ENCODE peak calls at places on chromosome 16, in five cellular contexts. F is Peyer's patch, I is A549, E is transverse colon, L is breast epithelium. Y is an unnamed sample.

GRCh38 chr16:54460254-54460860 is 173.8 kb upstream of the IRX3 start:
- DNase-seq in F (no peak), I (no peak), E (no peak), L (no peak), Y (no peak)

GRCh38 chr16:84832488-84833141 is 12.8 kb downstream of the CRISPLD2 start:
- DNase-seq in F (peak; percentile 84), I (no peak), E (peak; percentile 78), L (peak; percentile 81), Y (peak; percentile 75)

GRCh38 chr16:11263737-11264136 is 5.4 kb downstream of the TNP2 start:
- DNase-seq in F (no peak), I (no peak), E (no peak), L (no peak), Y (no peak)

GRCh38 chr16:72172105-72173034 is at the start of gene PMFBP1:
- DNase-seq in F (peak; percentile 64), I (peak; percentile 3), E (peak; percentile 18), L (peak; percentile 18), Y (peak; percentile 50)

GRCh38 chr16:11190585-11191565 is 65.1 kb downstream of the SOCS1 start:
- DNase-seq in F (no peak), I (no peak), E (no peak), L (no peak), Y (no peak)

GRCh38 chr16:50025544-50025931 is 513 bp downstream of the CNEP1R1 start:
- DNase-seq in F (peak; percentile 48), I (peak; percentile 25), E (peak; percentile 20), L (no peak), Y (peak; percentile 34)

GRCh38 chr16:48081656-48082055 is 74.1 kb downstream of the ABCC12 start:
- DNase-seq in F (no peak), I (peak; percentile 44), E (no peak), L (no peak), Y (no peak)

GRCh38 chr16:83581082-83581481 is 226.7 kb upstream of the HSBP1 start:
- DNase-seq in F (no peak), I (no peak), E (no peak), L (no peak), Y (no peak)

GRCh38 chr16:82181456-82182185 is 11.6 kb upstream of the MPHOSPH6 start:
- DNase-seq in F (no peak), I (no peak), E (no peak), L (no peak), Y (no peak)

GRCh38 chr16:17177242-17177967 is 293.4 kb downstream of the XYLT1 start:
- DNase-seq in F (no peak), I (no peak), E (no peak), L (no peak), Y (no peak)

GRCh38 chr16:19114359-19115147 is 789 bp downstream of the ITPRIPL2 start:
- DNase-seq in F (peak; percentile 78), I (peak; percentile 54), E (peak; percentile 69), L (peak; percentile 68), Y (peak; percentile 74)

GRCh38 chr16:66927918-66928649 is 2.7 kb upstream of the RRAD start:
- DNase-seq in F (no peak), I (no peak), E (no peak), L (no peak), Y (peak; percentile 44)

GRCh38 chr16:50121278-50121677 is 31.8 kb upstream of the TENT4B start:
- DNase-seq in F (peak; percentile 51), I (no peak), E (no peak), L (no peak), Y (no peak)

GRCh38 chr16:13426279-13426678 is 493.7 kb upstream of the ERCC4 start:
- DNase-seq in F (no peak), I (no peak), E (no peak), L (no peak), Y (no peak)

GRCh38 chr16:85294810-85295508 is 182.7 kb upstream of the CIBAR2 start:
- DNase-seq in F (no peak), I (no peak), E (no peak), L (no peak), Y (no peak)

GRCh38 chr16:79229371-79229770 is 371.2 kb downstream of the MAF start:
- DNase-seq in F (no peak), I (no peak), E (no peak), L (no peak), Y (no peak)

GRCh38 chr16:68902376-68903345 is 59.3 kb downstream of the TANGO6 start:
- DNase-seq in F (peak; percentile 63), I (peak; percentile 58), E (peak; percentile 50), L (peak; percentile 31), Y (peak; percentile 40)

GRCh38 chr16:66682271-66682670 is 14.3 kb downstream of the CMTM4 start:
- DNase-seq in F (no peak), I (no peak), E (no peak), L (no peak), Y (no peak)

GRCh38 chr16:50653056-50653455 is 28.1 kb downstream of the SNX20 start:
- DNase-seq in F (no peak), I (no peak), E (no peak), L (no peak), Y (no peak)

GRCh38 chr16:83968891-83969672 is 1.0 kb downstream of the NECAB2 start:
- DNase-seq in F (no peak), I (no peak), E (no peak), L (no peak), Y (no peak)

GRCh38 chr16:62548095-62548494 is 511.9 kb upstream of the CDH8 start:
- DNase-seq in F (no peak), I (no peak), E (no peak), L (no peak), Y (no peak)

GRCh38 chr16:60788631-60789030 is 1247.6 kb downstream of the CDH8 start:
- DNase-seq in F (no peak), I (no peak), E (no peak), L (no peak), Y (no peak)

GRCh38 chr16:84514874-84515835 is 10.7 kb upstream of the MEAK7 start:
- DNase-seq in F (peak; percentile 93), I (no peak), E (peak; percentile 72), L (peak; percentile 68), Y (no peak)

GRCh38 chr16:70724146-70725023 is 38.5 kb upstream of the MTSS2 start:
- DNase-seq in F (no peak), I (no peak), E (no peak), L (no peak), Y (no peak)
- TF ChIP-seq POLR2A in F (no peak), I (no peak), E (no peak), L (no peak), Y (no peak)

GRCh38 chr16:89482824-89483220 is 7.5 kb downstream of the ANKRD11 start:
- DNase-seq in F (no peak), I (no peak), E (peak; percentile 65), L (no peak), Y (no peak)

GRCh38 chr16:89484923-89485679 is 5.3 kb downstream of the ANKRD11 start:
- DNase-seq in F (peak; percentile 70), I (no peak), E (peak; percentile 52), L (no peak), Y (no peak)

GRCh38 chr16:89484088-89484501 is 6.3 kb downstream of the ANKRD11 start:
- DNase-seq in F (no peak), I (no peak), E (no peak), L (no peak), Y (no peak)

GRCh38 chr16:89489040-89489721 is 1.2 kb downstream of the ANKRD11 start:
- DNase-seq in F (peak; percentile 95), I (peak; percentile 73), E (peak; percentile 88), L (peak; percentile 91), Y (peak; percentile 95)

DNA sequence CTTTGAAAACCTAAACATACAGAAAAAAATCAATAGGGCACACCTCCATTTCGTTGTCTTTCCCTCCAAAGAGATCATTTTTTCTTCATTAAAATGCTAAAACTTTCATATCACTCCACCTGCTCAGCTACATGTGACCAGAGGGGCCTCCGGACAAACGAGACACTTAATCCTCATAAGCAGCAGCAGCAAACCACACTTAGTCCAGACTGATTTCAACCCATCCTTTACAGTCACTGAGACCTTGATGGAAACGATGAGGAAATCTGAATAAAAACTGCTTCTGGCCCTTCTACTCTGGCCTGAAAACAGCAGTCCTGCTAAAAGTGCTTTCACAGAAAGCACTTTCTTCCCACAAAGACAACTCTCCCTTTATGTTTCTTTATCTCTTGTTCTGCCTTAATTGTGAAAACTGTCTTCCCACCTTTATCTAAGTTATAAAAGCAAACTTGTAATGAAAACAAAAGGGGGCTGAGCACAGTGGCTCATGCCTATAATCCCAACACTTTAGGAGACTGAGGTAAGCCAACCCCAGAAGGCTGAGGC is 4.6 kb downstream of the ANKRD11 start:
- DNase-seq in F (no peak), I (no peak), E (no peak), L (no peak), Y (no peak)
- H3K4me1 ChIP-seq in F (peaks cover 71% of the 10 kb centered on the region), I (peaks cover 67% of the 10 kb centered on the region), E (peaks cover 69% of the 10 kb centered on the region), L (peaks cover 4% of the 10 kb centered on the region), Y (peaks cover 38% of the 10 kb centered on the region)

GRCh38 chr16:2673066-2673999 is 9.0 kb upstream of the KCTD5 start:
- DNase-seq in F (peak; percentile 98), I (peak; percentile 86), E (peak; percentile 97), L (peak; percentile 95), Y (peak; percentile 96)
- TF ChIP-seq POLR2A in F (peak; percentile 54), I (peak; percentile 52), E (peak; percentile 45), L (no peak), Y (peak; percentile 69)

DNA sequence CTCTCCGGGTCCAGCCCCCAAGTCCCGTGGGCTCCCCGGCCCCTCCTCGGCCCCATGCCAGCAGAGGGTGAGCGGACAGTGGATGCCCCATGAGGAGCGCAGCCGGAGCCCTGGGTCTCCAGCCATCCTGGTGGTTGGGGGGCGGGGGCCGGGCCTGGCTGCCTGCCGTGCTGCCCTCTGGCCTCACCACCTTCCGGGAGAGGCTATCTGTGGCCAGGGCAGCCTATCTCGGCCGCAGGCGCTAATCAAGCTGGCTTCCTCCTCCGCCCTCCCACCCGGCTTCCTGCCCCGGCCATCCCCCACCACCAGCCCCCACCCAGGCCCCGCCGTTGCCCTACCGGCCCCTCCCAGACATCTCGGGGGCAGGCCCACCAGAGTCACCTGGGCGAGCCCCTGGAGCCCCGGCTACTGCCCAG is 46.8 kb downstream of the ZFPM1 start:
- DNase-seq in F (no peak), I (no peak), E (no peak), L (no peak), Y (no peak)
- H3K4me1 ChIP-seq in F (peaks cover 22% of the 10 kb centered on the region), I (no peaks in the 10 kb centered on the region), E (peaks cover 3% of the 10 kb centered on the region), L (no peaks in the 10 kb centered on the region), Y (no peaks in the 10 kb centered on the region)

GRCh38 chr16:30949655-30950515 is 1.0 kb downstream of the ORAI3 start:
- DNase-seq in F (peak; percentile 90), I (peak; percentile 19), E (peak; percentile 84), L (peak; percentile 89), Y (peak; percentile 98)
- TF ChIP-seq POLR2A in F (peak; percentile 65), I (peak; percentile 75), E (peak; percentile 78), L (peak; percentile 11), Y (peak; percentile 78)

GRCh38 chr16:842061-842476 is 41.5 kb upstream of the GNG13 start:
- DNase-seq in F (no peak), I (no peak), E (no peak), L (no peak), Y (no peak)
- H3K4me1 ChIP-seq in F (no peaks in the 10 kb centered on the region), I (no peaks in the 10 kb centered on the region), E (no peaks in the 10 kb centered on the region), L (no peaks in the 10 kb centered on the region), Y (no peaks in the 10 kb centered on the region)

Y was measured in adrenal gland.